ENCODE peak calls at places on chromosomes 16 and 17, in four cellular contexts. One of them, this sample, is unnamed.

GRCh38 chr16:89308391-89309333 is 91.2 kb downstream of the ZNF778 start:
- DNase-seq in right atrium auricular region: no peak
- DNase-seq in HepG2: no peak
- DNase-seq in Karpas-422: peak; percentile 73
- DNase-seq in this sample: peak; percentile 38

GRCh38 chr16:88783391-88784073 is 1.5 kb downstream of the PIEZO1 start:
- DNase-seq in right atrium auricular region: no peak
- DNase-seq in Karpas-422: no peak
- DNase-seq in HepG2: no peak
- DNase-seq in this sample: no peak

GRCh38 chr17:69557339-69557738 is 142.8 kb downstream of the MAP2K6 start:
- DNase-seq in right atrium auricular region: no peak
- DNase-seq in HepG2: no peak
- DNase-seq in Karpas-422: no peak
- DNase-seq in this sample: peak; percentile 30

GRCh38 chr17:64449545-64449944 is 630 bp downstream of the MILR1 start:
- DNase-seq in Karpas-422: no peak
- DNase-seq in right atrium auricular region: no peak
- DNase-seq in HepG2: no peak
- DNase-seq in this sample: no peak

GRCh38 chr17:67639555-67639954 is 78.2 kb upstream of the NOL11 start:
- DNase-seq in HepG2: peak; percentile 68
- DNase-seq in right atrium auricular region: no peak
- DNase-seq in Karpas-422: no peak
- DNase-seq in this sample: no peak

GRCh38 chr16:48136547-48137360 is 19.0 kb downstream of the ABCC12 start:
- DNase-seq in Karpas-422: no peak
- DNase-seq in HepG2: no peak
- DNase-seq in right atrium auricular region: no peak
- DNase-seq in this sample: no peak

GRCh38 chr16:13313351-13313750 is 412.0 kb downstream of the SHISA9 start:
- DNase-seq in right atrium auricular region: no peak
- DNase-seq in HepG2: no peak
- DNase-seq in Karpas-422: no peak
- DNase-seq in this sample: no peak

GRCh38 chr16:56493815-56494214 is 26.0 kb downstream of the BBS2 start:
- DNase-seq in HepG2: no peak
- DNase-seq in Karpas-422: no peak
- DNase-seq in right atrium auricular region: no peak
- DNase-seq in this sample: no peak

GRCh38 chr17:74206332-74206818 is 2.9 kb downstream of the RPL38 start:
- DNase-seq in Karpas-422: no peak
- DNase-seq in HepG2: no peak
- DNase-seq in right atrium auricular region: no peak
- DNase-seq in this sample: no peak

GRCh38 chr16:4330277-4330882 is 14.5 kb downstream of the GLIS2 start:
- DNase-seq in HepG2: peak; percentile 51
- DNase-seq in Karpas-422: peak; percentile 82
- DNase-seq in right atrium auricular region: peak; percentile 88
- DNase-seq in this sample: peak; percentile 61

GRCh38 chr16:75107505-75107904 is 9.1 kb downstream of the LDHD start:
- DNase-seq in right atrium auricular region: no peak
- DNase-seq in Karpas-422: no peak
- DNase-seq in HepG2: no peak
- DNase-seq in this sample: no peak
- H3K4me1 ChIP-seq in right atrium auricular region: no peaks in the 10 kb centered on the region
- H3K4me1 ChIP-seq in Karpas-422: peaks cover 51% of the 10 kb centered on the region
- H3K4me1 ChIP-seq in HepG2: peaks cover 28% of the 10 kb centered on the region
- H3K4me1 ChIP-seq in this sample: peaks cover 4% of the 10 kb centered on the region

GRCh38 chr16:84298376-84298899 is 3.8 kb downstream of the WFDC1 start:
- DNase-seq in Karpas-422: no peak
- DNase-seq in HepG2: no peak
- DNase-seq in right atrium auricular region: no peak
- DNase-seq in this sample: no peak
- H3K4me1 ChIP-seq in Karpas-422: no peaks in the 10 kb centered on the region
- H3K4me1 ChIP-seq in HepG2: no peaks in the 10 kb centered on the region
- H3K4me1 ChIP-seq in right atrium auricular region: no peaks in the 10 kb centered on the region
- H3K4me1 ChIP-seq in this sample: no peaks in the 10 kb centered on the region

DNA sequence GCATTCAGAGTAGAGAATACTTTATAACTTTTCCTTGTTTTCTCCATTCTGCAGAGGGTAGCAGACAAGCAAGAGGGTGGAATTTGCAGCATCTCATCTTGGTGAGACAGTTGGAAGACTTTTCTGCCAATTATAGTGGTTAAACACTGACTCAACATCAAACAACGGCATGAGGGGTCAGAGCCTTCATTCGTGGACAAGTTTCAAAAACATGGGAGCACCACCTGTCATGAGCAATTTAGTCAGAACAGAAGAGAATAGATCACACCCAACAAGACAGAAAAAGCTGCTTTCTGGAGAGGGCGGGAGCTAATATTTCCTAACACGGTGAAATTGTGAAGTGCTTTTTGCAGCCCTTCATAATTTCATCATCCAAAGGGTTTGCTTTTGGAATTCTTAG is 17.9 kb upstream of the ZNF652 start:
- DNase-seq in right atrium auricular region: no peak
- DNase-seq in Karpas-422: no peak
- DNase-seq in HepG2: no peak
- DNase-seq in this sample: no peak
- H3K4me1 ChIP-seq in right atrium auricular region: no peaks in the 10 kb centered on the region
- H3K4me1 ChIP-seq in Karpas-422: no peaks in the 10 kb centered on the region
- H3K4me1 ChIP-seq in HepG2: peaks cover 16% of the 10 kb centered on the region
- H3K4me1 ChIP-seq in this sample: no peaks in the 10 kb centered on the region

GRCh38 chr17:19270951-19271611 is 33.9 kb downstream of the EPN2 start:
- DNase-seq in right atrium auricular region: peak; percentile 69
- DNase-seq in Karpas-422: no peak
- DNase-seq in HepG2: no peak
- DNase-seq in this sample: peak; percentile 80

GRCh38 chr17:19269102-19269501 is 31.9 kb downstream of the EPN2 start:
- DNase-seq in Karpas-422: no peak
- DNase-seq in HepG2: no peak
- DNase-seq in right atrium auricular region: no peak
- DNase-seq in this sample: no peak

GRCh38 chr17:19269641-19270040 is 32.5 kb downstream of the EPN2 start:
- DNase-seq in HepG2: no peak
- DNase-seq in Karpas-422: no peak
- DNase-seq in right atrium auricular region: no peak
- DNase-seq in this sample: no peak

GRCh38 chr17:19271751-19272357 is 34.7 kb downstream of the EPN2 start:
- DNase-seq in HepG2: no peak
- DNase-seq in right atrium auricular region: no peak
- DNase-seq in Karpas-422: no peak
- DNase-seq in this sample: no peak

DNA sequence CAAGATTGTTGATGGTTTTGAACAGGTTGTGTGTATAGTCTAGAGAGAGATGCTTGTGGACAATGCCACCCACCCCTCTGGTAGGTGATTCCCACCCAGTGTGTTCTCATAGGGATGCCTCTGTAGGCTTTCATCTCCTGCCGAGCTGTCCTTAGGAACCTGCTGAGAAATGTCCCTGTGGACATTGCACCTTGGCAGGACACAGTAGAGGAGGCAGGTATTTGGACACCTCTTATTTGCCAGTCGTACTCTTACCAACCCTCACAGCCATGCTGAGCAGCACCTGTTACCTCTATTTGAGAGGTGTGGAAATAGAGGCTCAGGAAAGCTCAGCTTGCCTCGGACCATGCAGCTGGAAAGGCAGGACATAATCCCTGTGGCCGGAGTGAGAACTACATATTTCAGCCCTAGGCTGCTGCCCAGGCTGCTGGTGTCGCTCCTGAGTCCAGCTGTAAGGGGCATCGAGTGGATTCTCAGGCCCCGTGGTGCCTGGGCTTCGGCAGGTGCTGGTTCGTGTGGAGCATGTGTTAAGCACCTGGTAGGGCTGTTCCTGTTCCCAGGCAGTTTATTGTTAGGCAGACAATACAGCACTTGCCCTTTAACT is 33.3 kb downstream of the EPN2 start:
- DNase-seq in Karpas-422: no peak
- DNase-seq in HepG2: no peak
- DNase-seq in right atrium auricular region: no peak
- DNase-seq in this sample: peak; percentile 46
- H3K4me1 ChIP-seq in Karpas-422: peaks cover 4% of the 10 kb centered on the region
- H3K4me1 ChIP-seq in HepG2: peaks cover 46% of the 10 kb centered on the region
- H3K4me1 ChIP-seq in right atrium auricular region: no peaks in the 10 kb centered on the region
- H3K4me1 ChIP-seq in this sample: no peaks in the 10 kb centered on the region

GRCh38 chr17:45266372-45266926 is 4.6 kb upstream of the SPATA32 start:
- DNase-seq in right atrium auricular region: no peak
- DNase-seq in HepG2: no peak
- DNase-seq in Karpas-422: no peak
- DNase-seq in this sample: no peak
- H3K4me1 ChIP-seq in right atrium auricular region: no peaks in the 10 kb centered on the region
- H3K4me1 ChIP-seq in HepG2: peaks cover 3% of the 10 kb centered on the region
- H3K4me1 ChIP-seq in Karpas-422: peaks cover 5% of the 10 kb centered on the region
- H3K4me1 ChIP-seq in this sample: peaks cover 23% of the 10 kb centered on the region